ENCODE peak calls at places on chromosome X, in six cellular contexts. A, M, N, I, R and F are unnamed samples. For H3K36me3 and H3K4me1, the result is how much of the 10 kb centered on the place peaks cover.

GRCh38 chrX:110136136-110136535 is 133.2 kb downstream of the TMEM164 start:
- DNase-seq in M (no peak), N (no peak), R (no peak), I (no peak), A (no peak), F (no peak)

GRCh38 chrX:9573282-9574106 is 108.6 kb downstream of the TBL1X start:
- DNase-seq in R (no peak), M (no peak), N (no peak), A (no peak), I (no peak), F (no peak)

GRCh38 chrX:113412106-113412505 is 571.5 kb upstream of the AMOT start:
- DNase-seq in A (no peak), R (no peak), N (no peak), I (no peak), M (no peak), F (no peak)

GRCh38 chrX:144601010-144601409 is 646.3 kb upstream of the SPANXN1 start:
- DNase-seq in A (no peak), N (peak), R (no peak), M (no peak), I (no peak), F (no peak)

GRCh38 chrX:18887177-18887820 is 96.6 kb downstream of the PHKA2 start:
- DNase-seq in N (no peak), M (no peak), I (peak), R (no peak), A (no peak), F (no peak)

GRCh38 chrX:420496-421223 is 34.0 kb upstream of the PPP2R3B start:
- DNase-seq in N (no peak), M (no peak), I (no peak), A (no peak), R (no peak), F (no peak)

GRCh38 chrX:138925330-138925729 is 213.8 kb upstream of the FGF13 start:
- DNase-seq in I (no peak), N (no peak), M (no peak), A (peak), R (no peak), F (peak)

GRCh38 chrX:96394566-96394965 is 290.1 kb upstream of the DIAPH2 start:
- DNase-seq in A (peak), N (no peak), R (no peak), M (no peak), I (no peak), F (no peak)

GRCh38 chrX:590666-591065 is 39.9 kb upstream of the SHOX start:
- DNase-seq in R (no peak), A (no peak), M (no peak), I (no peak), N (no peak), F (no peak)

GRCh38 chrX:97397371-97397770 is 513.7 kb downstream of the RPA4 start:
- DNase-seq in N (peak), A (peak), M (no peak), I (no peak), R (no peak), F (no peak)

GRCh38 chrX:130834830-130835229 is 68.2 kb downstream of the ENOX2 start:
- DNase-seq in I (no peak), N (no peak), A (no peak), R (no peak), M (no peak), F (no peak)

GRCh38 chrX:130831347-130831722 is 71.7 kb downstream of the ENOX2 start:
- DNase-seq in N (no peak), M (no peak), R (no peak), I (no peak), A (no peak), F (no peak)

GRCh38 chrX:130840345-130840744 is 62.7 kb downstream of the ENOX2 start:
- DNase-seq in R (no peak), M (no peak), N (no peak), I (no peak), A (no peak), F (no peak)

GRCh38 chrX:130834149-130834548 is 68.9 kb downstream of the ENOX2 start:
- DNase-seq in M (peak), A (no peak), N (no peak), I (no peak), R (no peak), F (peak)

GRCh38 chrX:130836447-130836846 is 66.6 kb downstream of the ENOX2 start:
- DNase-seq in A (peak), I (no peak), M (no peak), N (no peak), R (no peak), F (no peak)
- H3K27ac ChIP-seq in A (no peak), I (no peak), M (no peak), N (no peak), R (no peak), F (no peak)

GRCh38 chrX:149494844-149495565 is 10.1 kb downstream of the IDS start:
- DNase-seq in I (no peak), N (no peak), R (peak), M (no peak), A (no peak), F (no peak)
- H3K36me3 ChIP-seq in I (half or more), N (under half), R (under half), M (under half), A (under half), F (under half)

GRCh38 chrX:12988797-12989196 is 13.9 kb downstream of the TMSB4X start:
- DNase-seq in M (peak), A (peak), R (peak), N (no peak), I (no peak), F (no peak)

GRCh38 chrX:12987340-12987739 is 12.4 kb downstream of the TMSB4X start:
- DNase-seq in N (no peak), M (no peak), I (no peak), R (no peak), A (no peak), F (no peak)

GRCh38 chrX:12986886-12987285 is 12.0 kb downstream of the TMSB4X start:
- DNase-seq in A (no peak), I (no peak), N (no peak), M (no peak), R (no peak), F (no peak)

GRCh38 chrX:12989456-12989855 is 14.5 kb downstream of the TMSB4X start:
- DNase-seq in A (peak), M (no peak), R (no peak), N (no peak), I (no peak), F (no peak)

GRCh38 chrX:12987900-12988594 is 13.1 kb downstream of the TMSB4X start:
- DNase-seq in R (peak), A (no peak), M (no peak), N (no peak), I (no peak), F (no peak)
- H3K4me1 ChIP-seq in R (under half), A (under half), M (under half), N (under half), I (under half), F (under half)

GRCh38 chrX:63664083-63664482 is 120.9 kb downstream of the ARHGEF9 start:
- DNase-seq in R (no peak), A (peak), N (no peak), M (no peak), I (no peak), F (no peak)
- H3K27ac ChIP-seq in R (no peak), A (no peak), N (no peak), M (no peak), I (no peak), F (no peak)

DNA sequence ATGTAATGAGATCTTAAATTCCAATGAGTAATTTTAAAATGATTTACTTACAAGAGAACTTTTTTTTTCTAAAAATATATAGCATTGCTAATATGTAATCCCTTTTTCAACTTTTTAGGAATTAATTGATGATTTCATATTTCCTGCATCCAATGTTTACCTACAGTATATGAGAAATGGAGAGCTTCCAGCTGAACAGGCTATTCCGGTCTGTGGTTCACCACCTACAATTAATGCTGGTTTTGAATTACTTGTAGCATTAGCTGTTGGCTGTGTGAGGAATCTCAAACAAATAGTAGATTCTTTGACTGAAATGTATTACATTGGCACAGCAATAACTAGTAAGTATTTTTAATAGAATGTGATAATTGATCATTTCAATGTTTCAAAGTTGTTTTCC is 113.2 kb downstream of the USP9X start:
- DNase-seq in M (no peak), N (no peak), R (no peak), A (no peak), I (no peak), F (no peak)
- H3K36me3 ChIP-seq in M (under half), N (under half), R (under half), A (under half), I (half or more), F (under half)